ENCODE peak calls at places on chromosomes 11 and 22, in four cellular contexts. V is MM.1S, Q is PC-9, L is OCI-LY7. X is an unnamed sample.

GRCh38 chr11:128586689-128587088 is 669 bp downstream of the ETS1 start:
- DNase-seq in V (no peak), Q (no peak), L (no peak), X (no peak)

GRCh38 chr11:47201015-47201414 is 13.8 kb upstream of the DDB2 start:
- DNase-seq in V (no peak), Q (no peak), L (no peak), X (no peak)

GRCh38 chr11:117761993-117762392 is 35.0 kb downstream of the DSCAML1 start:
- DNase-seq in V (no peak), Q (no peak), L (no peak), X (no peak)

GRCh38 chr22:23815781-23816551 is 22.8 kb downstream of the DERL3 start:
- DNase-seq in V (no peak), Q (no peak), L (no peak), X (no peak)

GRCh38 chr11:115476463-115477286 is 27.5 kb downstream of the CADM1 start:
- DNase-seq in V (no peak), Q (no peak), L (no peak), X (no peak)

GRCh38 chr11:64880240-64881001 is 2.0 kb upstream of the EHD1 start:
- DNase-seq in V (peak; percentile 66), Q (no peak), L (no peak), X (no peak)

GRCh38 chr22:43840851-43841250 is 21.5 kb downstream of the SULT4A1 start:
- DNase-seq in V (no peak), Q (no peak), L (no peak), X (no peak)

GRCh38 chr22:30968015-30968923 is at the start of gene MORC2:
- DNase-seq in V (peak; percentile 52), Q (no peak), L (no peak), X (no peak)

GRCh38 chr22:42895087-42895486 is 38.0 kb upstream of the ARFGAP3 start:
- DNase-seq in V (no peak), Q (no peak), L (peak; percentile 46), X (no peak)

GRCh38 chr11:2096919-2097301 is 42.3 kb downstream of the IGF2 start:
- DNase-seq in V (no peak), Q (no peak), L (no peak), X (no peak)
- H3K4me2 ChIP-seq in V (no peak overlapping the region), Q (no peak overlapping the region), L (no peak overlapping the region), X (no peak overlapping the region)

DNA sequence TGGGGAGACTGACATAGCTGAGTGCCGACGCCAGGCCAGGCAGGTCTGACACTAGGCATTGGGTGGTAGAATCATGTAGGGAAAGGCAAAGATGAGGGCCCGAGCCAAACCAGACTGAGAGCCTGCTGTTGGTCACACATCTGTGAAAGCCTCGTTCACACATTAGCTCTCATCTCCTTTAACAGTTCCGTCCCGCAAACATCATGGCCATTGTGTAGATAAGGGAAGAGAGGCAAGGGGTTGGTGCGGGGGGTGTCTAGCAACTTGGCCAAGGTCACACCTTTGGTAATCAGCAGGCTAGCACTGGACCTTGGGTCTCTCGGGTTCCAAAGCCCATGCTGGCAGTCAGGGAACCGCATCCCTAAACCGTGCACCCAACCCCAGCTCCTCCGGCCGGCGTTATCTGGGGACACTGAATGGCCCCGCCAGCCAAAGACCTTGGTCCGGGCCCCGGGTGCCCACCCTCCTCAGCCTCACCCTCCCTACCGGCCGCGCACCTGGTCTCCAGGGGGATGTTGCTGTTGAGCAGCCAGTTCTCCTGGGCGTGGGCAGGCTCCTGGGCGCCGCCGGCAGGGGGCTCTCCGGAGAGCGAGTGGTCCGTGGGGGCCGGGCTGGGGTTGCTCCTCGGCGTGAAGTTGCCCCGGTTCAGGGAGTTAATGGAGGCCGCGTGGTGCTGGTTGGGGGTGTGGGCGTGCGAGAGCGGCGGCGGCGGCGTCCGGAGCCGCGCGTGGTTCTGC is 328.3 kb upstream of the NARS2 start:
- DNase-seq in V (no peak), Q (no peak), L (no peak), X (no peak)
- H2AFZ ChIP-seq in V (no peak overlapping the region), Q (no peak overlapping the region), L (no peak overlapping the region), X (no peak overlapping the region)

GRCh38 chr11:19100885-19101284 is 16.1 kb upstream of the ZDHHC13 start:
- DNase-seq in V (no peak), Q (no peak), L (no peak), X (no peak)

GRCh38 chr11:19102521-19102900 is 14.5 kb upstream of the ZDHHC13 start:
- DNase-seq in V (no peak), Q (no peak), L (no peak), X (no peak)

DNA sequence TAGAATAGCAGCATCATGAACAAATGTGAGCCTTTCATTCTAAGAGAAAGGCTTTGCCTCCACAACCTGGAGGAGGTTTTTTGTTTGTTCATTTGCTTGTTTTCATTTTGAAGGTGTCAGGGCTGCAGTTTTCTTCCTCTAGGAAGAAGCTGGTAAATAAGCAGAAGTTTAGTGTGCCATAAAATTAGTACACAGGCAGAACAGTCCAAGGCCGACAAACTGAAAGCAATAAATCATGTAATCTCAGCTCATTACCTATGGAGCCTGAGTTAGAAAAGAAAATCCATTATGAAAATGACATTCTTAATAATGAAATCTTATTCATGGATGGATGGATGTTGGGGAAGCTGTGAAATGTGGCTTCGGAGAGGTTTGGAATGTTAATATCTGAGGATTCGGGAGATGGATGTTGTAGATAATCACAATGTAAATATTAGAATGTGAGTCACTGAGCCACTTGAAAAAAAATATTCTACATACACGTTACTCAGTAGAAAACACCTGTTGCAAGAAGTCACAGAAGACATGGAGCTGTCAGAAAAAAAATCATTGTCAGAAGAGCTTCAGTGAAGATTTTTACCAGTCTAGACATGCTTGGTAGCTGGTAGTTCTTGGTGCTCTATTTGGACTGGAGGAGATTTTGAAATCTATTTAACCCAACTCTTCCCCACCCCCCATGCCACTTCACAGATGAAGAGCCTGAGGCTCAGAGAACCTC is 15.0 kb upstream of the ZDHHC13 start:
- DNase-seq in V (no peak), Q (peak; percentile 97), L (no peak), X (no peak)
- H3K4me2 ChIP-seq in V (no peak overlapping the region), Q (peak overlapping the region; percentile 61), L (no peak overlapping the region), X (no peak overlapping the region)

GRCh38 chr11:62925745-62926668 is 4.8 kb upstream of the CHRM1 start:
- DNase-seq in V (no peak), Q (no peak), L (no peak), X (no peak)

GRCh38 chr11:62925308-62925707 is 4.1 kb upstream of the CHRM1 start:
- DNase-seq in V (no peak), Q (peak; percentile 64), L (no peak), X (no peak)

GRCh38 chr11:62923634-62924411 is 2.7 kb upstream of the CHRM1 start:
- DNase-seq in V (peak; percentile 75), Q (peak; percentile 54), L (peak; percentile 27), X (no peak)

GRCh38 chr11:62928011-62928410 is 6.8 kb upstream of the CHRM1 start:
- DNase-seq in V (no peak), Q (no peak), L (no peak), X (no peak)

GRCh38 chr11:62926669-62927455 is 5.7 kb upstream of the CHRM1 start:
- DNase-seq in V (no peak), Q (no peak), L (no peak), X (no peak)
- H2AFZ ChIP-seq in V (no peak overlapping the region), Q (no peak overlapping the region), L (no peak overlapping the region), X (peak overlapping the region; percentile 61)